ENCODE peak calls at places on chromosome 15, in seven cellular contexts. One of them, this sample, is unnamed.

GRCh38 chr15:22888120-22888859 is 49.8 kb downstream of the NIPA2 start:
- DNase-seq in HepG2: no peak
- DNase-seq in HCT116: no peak
- DNase-seq in HEK293T: no peak
- DNase-seq in K562: peak; percentile 65
- DNase-seq in H1: no peak
- DNase-seq in GM12878: no peak
- DNase-seq in this sample: no peak

GRCh38 chr15:101578443-101578894 is 73.7 kb downstream of the TM2D3 start:
- DNase-seq in HEK293T: peak; percentile 98
- DNase-seq in HepG2: peak; percentile 50
- DNase-seq in HCT116: peak; percentile 44
- DNase-seq in K562: peak; percentile 40
- DNase-seq in H1: peak; percentile 58
- DNase-seq in GM12878: no peak
- DNase-seq in this sample: peak; percentile 61

GRCh38 chr15:55222588-55222987 is 25.8 kb upstream of the RSL24D1 start:
- DNase-seq in H1: no peak
- DNase-seq in HEK293T: no peak
- DNase-seq in HepG2: no peak
- DNase-seq in HCT116: no peak
- DNase-seq in K562: no peak
- DNase-seq in GM12878: peak; percentile 45
- DNase-seq in this sample: no peak

GRCh38 chr15:70826634-70827033 is 27.3 kb downstream of the LARP6 start:
- DNase-seq in HEK293T: no peak
- DNase-seq in HepG2: peak; percentile 27
- DNase-seq in GM12878: no peak
- DNase-seq in HCT116: peak; percentile 29
- DNase-seq in H1: no peak
- DNase-seq in K562: no peak
- DNase-seq in this sample: no peak

GRCh38 chr15:100973351-100974034 is 54.3 kb downstream of the LRRK1 start:
- DNase-seq in H1: peak; percentile 62
- DNase-seq in K562: no peak
- DNase-seq in HCT116: no peak
- DNase-seq in GM12878: no peak
- DNase-seq in HepG2: no peak
- DNase-seq in HEK293T: no peak
- DNase-seq in this sample: peak; percentile 51

GRCh38 chr15:88747626-88748025 is 55.6 kb upstream of the ACAN start:
- DNase-seq in GM12878: no peak
- DNase-seq in H1: peak; percentile 4
- DNase-seq in HCT116: no peak
- DNase-seq in HEK293T: no peak
- DNase-seq in K562: no peak
- DNase-seq in HepG2: no peak
- DNase-seq in this sample: no peak

GRCh38 chr15:61668444-61668843 is 391.8 kb downstream of the VPS13C start:
- DNase-seq in HCT116: no peak
- DNase-seq in H1: no peak
- DNase-seq in HEK293T: no peak
- DNase-seq in GM12878: no peak
- DNase-seq in HepG2: no peak
- DNase-seq in K562: peak; percentile 61
- DNase-seq in this sample: no peak

GRCh38 chr15:61752001-61752400 is 308.2 kb downstream of the VPS13C start:
- DNase-seq in HEK293T: no peak
- DNase-seq in GM12878: no peak
- DNase-seq in HCT116: no peak
- DNase-seq in HepG2: no peak
- DNase-seq in H1: no peak
- DNase-seq in K562: no peak
- DNase-seq in this sample: no peak

GRCh38 chr15:92074646-92075045 is 221.1 kb downstream of the SLCO3A1 start:
- DNase-seq in K562: no peak
- DNase-seq in GM12878: no peak
- DNase-seq in H1: no peak
- DNase-seq in HepG2: no peak
- DNase-seq in HEK293T: no peak
- DNase-seq in HCT116: no peak
- DNase-seq in this sample: no peak

GRCh38 chr15:41493205-41493901 is at the start of gene ITPKA:
- DNase-seq in K562: peak; percentile 90
- DNase-seq in HepG2: peak; percentile 88
- DNase-seq in H1: peak; percentile 85
- DNase-seq in GM12878: peak; percentile 30
- DNase-seq in HEK293T: peak; percentile 66
- DNase-seq in HCT116: no peak
- DNase-seq in this sample: peak; percentile 80

GRCh38 chr15:77028451-77029165 is 33.7 kb downstream of the PSTPIP1 start:
- DNase-seq in HEK293T: no peak
- DNase-seq in GM12878: no peak
- DNase-seq in K562: no peak
- DNase-seq in HCT116: no peak
- DNase-seq in HepG2: no peak
- DNase-seq in H1: no peak
- DNase-seq in this sample: no peak

GRCh38 chr15:77029166-77030041 is 34.5 kb downstream of the PSTPIP1 start:
- DNase-seq in H1: peak; percentile 46
- DNase-seq in HCT116: no peak
- DNase-seq in GM12878: no peak
- DNase-seq in HepG2: no peak
- DNase-seq in K562: peak; percentile 22
- DNase-seq in HEK293T: no peak
- DNase-seq in this sample: peak; percentile 10

GRCh38 chr15:77026501-77027110 is 31.7 kb downstream of the PSTPIP1 start:
- DNase-seq in HCT116: no peak
- DNase-seq in GM12878: no peak
- DNase-seq in HepG2: no peak
- DNase-seq in H1: peak; percentile 44
- DNase-seq in K562: no peak
- DNase-seq in HEK293T: no peak
- DNase-seq in this sample: peak; percentile 10

GRCh38 chr15:77027111-77027696 is 32.3 kb downstream of the PSTPIP1 start:
- DNase-seq in K562: no peak
- DNase-seq in GM12878: no peak
- DNase-seq in H1: no peak
- DNase-seq in HCT116: no peak
- DNase-seq in HepG2: no peak
- DNase-seq in HEK293T: no peak
- DNase-seq in this sample: peak; percentile 8

DNA sequence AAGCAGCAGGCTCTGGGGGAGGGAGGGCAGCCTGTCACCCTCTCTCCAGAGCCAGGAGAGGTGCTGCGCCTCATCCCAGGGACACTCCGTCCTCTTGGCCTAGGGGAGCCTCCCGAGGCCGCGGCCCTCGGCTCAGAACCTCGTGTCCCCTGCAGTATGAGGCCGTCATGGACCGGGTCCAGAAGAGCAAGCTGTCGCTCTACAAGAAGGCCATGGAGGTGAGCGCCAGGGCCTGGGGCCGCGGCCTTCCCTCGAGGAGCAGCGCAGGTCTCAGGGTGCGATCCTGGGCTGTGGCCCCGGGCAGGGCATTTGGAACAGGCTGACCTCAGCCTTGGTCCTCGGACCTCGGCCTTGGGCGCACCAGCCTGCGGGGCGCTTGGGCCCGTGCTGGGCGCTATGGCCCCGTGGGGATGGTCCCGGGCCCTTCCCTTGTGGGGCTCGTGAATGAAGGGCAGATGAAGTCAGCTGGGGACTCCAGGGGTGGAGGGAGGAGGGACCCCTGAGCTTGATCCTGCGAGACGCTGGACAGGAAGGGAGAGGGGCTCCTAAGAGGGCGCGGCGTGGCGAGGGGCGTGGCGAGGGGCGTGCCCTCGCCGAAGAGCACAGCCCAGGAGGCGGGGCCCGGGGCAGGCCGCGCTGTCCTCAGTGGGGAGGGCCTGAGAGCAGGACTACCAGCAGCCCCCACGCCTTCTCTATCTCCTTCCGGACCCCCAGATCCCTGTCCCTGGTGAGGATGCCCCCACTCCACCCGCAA is 32.9 kb downstream of the PSTPIP1 start:
- DNase-seq in HepG2: no peak
- DNase-seq in HEK293T: no peak
- DNase-seq in H1: peak; percentile 79
- DNase-seq in GM12878: no peak
- DNase-seq in HCT116: no peak
- DNase-seq in K562: peak; percentile 64
- DNase-seq in this sample: peak; percentile 66
- TF ChIP-seq SP1 in HepG2: no peak
- TF ChIP-seq SP1 in HEK293T: no peak
- TF ChIP-seq SP1 in H1: no peak
- TF ChIP-seq SP1 in GM12878: no peak
- TF ChIP-seq SP1 in HCT116: no peak
- TF ChIP-seq SP1 in K562: peak; percentile 35
- TF ChIP-seq SP1 in this sample: peak; percentile 43

GRCh38 chr15:75720787-75721461 is 8.3 kb upstream of the CSPG4 start:
- DNase-seq in HepG2: peak; percentile 50
- DNase-seq in GM12878: no peak
- DNase-seq in HCT116: peak; percentile 82
- DNase-seq in K562: peak; percentile 78
- DNase-seq in HEK293T: peak; percentile 49
- DNase-seq in H1: no peak
- DNase-seq in this sample: peak; percentile 54
- TF ChIP-seq SP1 in HepG2: no peak
- TF ChIP-seq SP1 in GM12878: no peak
- TF ChIP-seq SP1 in HCT116: no peak
- TF ChIP-seq SP1 in K562: no peak
- TF ChIP-seq SP1 in HEK293T: no peak
- TF ChIP-seq SP1 in H1: no peak
- TF ChIP-seq SP1 in this sample: no peak

DNA sequence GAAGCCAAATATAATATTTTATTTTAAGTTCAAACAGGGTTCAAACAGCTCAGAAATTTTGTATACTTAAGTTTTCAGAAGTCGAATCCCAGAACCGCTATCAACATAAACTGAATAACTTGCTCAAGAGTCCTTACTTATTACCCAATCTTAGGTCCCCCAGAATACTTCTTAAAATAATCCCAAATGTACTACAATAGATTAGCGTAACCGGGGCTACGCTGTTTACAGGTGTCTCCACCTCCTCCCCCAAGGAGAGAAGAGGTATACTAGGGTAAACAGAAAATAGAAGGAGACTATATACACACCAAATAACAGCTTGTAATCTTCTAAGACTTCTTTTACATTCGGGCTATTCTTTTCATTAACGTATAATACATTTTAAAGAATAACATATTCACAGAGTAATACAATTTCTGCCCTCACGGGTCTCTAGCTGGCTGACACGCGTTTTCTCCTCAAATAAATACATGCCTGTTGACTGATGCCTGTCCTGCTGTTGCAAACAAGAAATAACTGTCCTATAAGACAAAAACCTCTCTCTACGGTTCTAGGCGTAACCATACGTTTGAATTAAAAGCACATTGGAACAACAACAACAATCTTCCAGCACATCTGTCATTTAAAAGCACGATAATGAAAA is 1.3 kb downstream of the DENND4A start:
- DNase-seq in HCT116: no peak
- DNase-seq in HEK293T: no peak
- DNase-seq in K562: no peak
- DNase-seq in H1: no peak
- DNase-seq in HepG2: no peak
- DNase-seq in GM12878: no peak
- DNase-seq in this sample: no peak
- TF ChIP-seq SP1 in HCT116: no peak
- TF ChIP-seq SP1 in HEK293T: no peak
- TF ChIP-seq SP1 in K562: peak; percentile 21
- TF ChIP-seq SP1 in H1: no peak
- TF ChIP-seq SP1 in HepG2: no peak
- TF ChIP-seq SP1 in GM12878: no peak
- TF ChIP-seq SP1 in this sample: no peak

GRCh38 chr15:68700395-68701123 is 120.1 kb downstream of the ANP32A start:
- DNase-seq in H1: peak; percentile 63
- DNase-seq in K562: no peak
- DNase-seq in HCT116: no peak
- DNase-seq in GM12878: no peak
- DNase-seq in HepG2: no peak
- DNase-seq in HEK293T: peak; percentile 74
- DNase-seq in this sample: peak; percentile 33
- TF ChIP-seq SP1 in H1: no peak
- TF ChIP-seq SP1 in K562: no peak
- TF ChIP-seq SP1 in HCT116: no peak
- TF ChIP-seq SP1 in GM12878: no peak
- TF ChIP-seq SP1 in HepG2: no peak
- TF ChIP-seq SP1 in HEK293T: no peak
- TF ChIP-seq SP1 in this sample: no peak

GRCh38 chr15:96804754-96805153 is 474.3 kb downstream of the NR2F2 start:
- DNase-seq in K562: no peak
- DNase-seq in GM12878: no peak
- DNase-seq in H1: no peak
- DNase-seq in HepG2: no peak
- DNase-seq in HCT116: no peak
- DNase-seq in HEK293T: no peak
- DNase-seq in this sample: no peak
- TF ChIP-seq SP1 in K562: no peak
- TF ChIP-seq SP1 in GM12878: no peak
- TF ChIP-seq SP1 in H1: no peak
- TF ChIP-seq SP1 in HepG2: no peak
- TF ChIP-seq SP1 in HCT116: no peak
- TF ChIP-seq SP1 in HEK293T: no peak
- TF ChIP-seq SP1 in this sample: no peak

DNA sequence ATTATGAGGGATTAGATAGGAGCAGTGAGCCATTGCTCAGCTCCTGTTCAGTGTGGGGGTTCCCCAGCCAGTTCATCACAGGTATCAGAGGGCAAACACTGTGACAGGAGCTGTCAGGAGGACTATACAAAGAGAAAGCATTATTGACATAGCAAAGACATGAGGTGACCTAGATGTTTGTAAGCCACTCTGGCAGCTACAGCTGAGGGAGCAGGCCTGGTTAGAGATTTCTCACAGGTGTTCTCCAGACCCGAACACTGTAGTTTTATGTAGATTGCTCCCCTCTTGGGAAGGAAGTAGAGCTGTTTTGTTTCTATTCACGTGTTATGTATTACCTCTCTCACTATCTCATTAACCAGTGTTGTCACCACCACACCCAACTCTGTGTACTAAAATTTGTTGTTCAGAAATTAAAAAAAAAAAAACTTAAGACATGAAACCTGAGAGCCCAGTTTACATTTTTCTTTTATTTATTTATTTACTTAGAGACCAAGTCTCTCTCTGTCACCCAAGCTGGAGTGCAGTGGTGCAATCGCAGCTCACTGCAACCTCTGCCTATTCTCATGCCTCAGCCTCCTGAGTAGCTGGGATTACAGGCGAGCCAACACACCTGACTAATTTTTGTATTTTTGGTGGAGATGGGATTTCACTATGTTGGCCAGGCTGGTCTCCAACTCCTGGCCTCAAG is 123.7 kb downstream of the RBPMS2 start:
- DNase-seq in H1: no peak
- DNase-seq in GM12878: peak; percentile 82
- DNase-seq in HepG2: peak; percentile 85
- DNase-seq in K562: peak; percentile 10
- DNase-seq in HCT116: no peak
- DNase-seq in HEK293T: no peak
- DNase-seq in this sample: no peak
- TF ChIP-seq SP1 in H1: no peak
- TF ChIP-seq SP1 in GM12878: no peak
- TF ChIP-seq SP1 in HepG2: no peak
- TF ChIP-seq SP1 in K562: no peak
- TF ChIP-seq SP1 in HCT116: no peak
- TF ChIP-seq SP1 in HEK293T: no peak
- TF ChIP-seq SP1 in this sample: no peak

GRCh38 chr15:90545095-90545494 is 15.4 kb downstream of the CRTC3 start:
- DNase-seq in HCT116: no peak
- DNase-seq in K562: no peak
- DNase-seq in H1: no peak
- DNase-seq in HepG2: no peak
- DNase-seq in GM12878: no peak
- DNase-seq in HEK293T: no peak
- DNase-seq in this sample: no peak
- TF ChIP-seq SP1 in HCT116: no peak
- TF ChIP-seq SP1 in K562: no peak
- TF ChIP-seq SP1 in H1: no peak
- TF ChIP-seq SP1 in HepG2: no peak
- TF ChIP-seq SP1 in GM12878: no peak
- TF ChIP-seq SP1 in HEK293T: no peak
- TF ChIP-seq SP1 in this sample: no peak

This sample was measured in WTC11.